ENCODE peak calls at places on chromosomes 1 and 21, in five cellular contexts. One of them, this sample, is unnamed.
A peak's percentile ranks its signal among the peaks of the same experiment; 100 is the strongest.

GRCh38 chr1:226549094-226549936 is 751 bp downstream of the STUM start:
- DNase-seq in HL-60: no peak
- DNase-seq in GM12878: no peak
- DNase-seq in cardiac muscle cell: no peak
- DNase-seq in LoVo: no peak
- DNase-seq in this sample: peak; percentile 40

GRCh38 chr1:154906621-154907081 is 29.9 kb downstream of the PMVK start:
- DNase-seq in HL-60: peak; percentile 11
- DNase-seq in GM12878: no peak
- DNase-seq in cardiac muscle cell: no peak
- DNase-seq in LoVo: no peak
- DNase-seq in this sample: peak; percentile 44

GRCh38 chr1:101509370-101509769 is 272.6 kb downstream of the S1PR1 start:
- DNase-seq in HL-60: no peak
- DNase-seq in GM12878: no peak
- DNase-seq in cardiac muscle cell: no peak
- DNase-seq in LoVo: no peak
- DNase-seq in this sample: no peak

GRCh38 chr1:156941675-156942074 is 21.2 kb downstream of the LRRC71 start:
- DNase-seq in HL-60: no peak
- DNase-seq in GM12878: no peak
- DNase-seq in cardiac muscle cell: no peak
- DNase-seq in LoVo: no peak
- DNase-seq in this sample: no peak

GRCh38 chr1:199279107-199279506 is 640.3 kb downstream of the PTPRC start:
- DNase-seq in HL-60: peak; percentile 18
- DNase-seq in GM12878: no peak
- DNase-seq in cardiac muscle cell: no peak
- DNase-seq in LoVo: no peak
- DNase-seq in this sample: no peak

GRCh38 chr1:4272568-4272967 is 372.5 kb upstream of the C1orf174 start:
- DNase-seq in HL-60: no peak
- DNase-seq in GM12878: no peak
- DNase-seq in cardiac muscle cell: no peak
- DNase-seq in LoVo: no peak
- DNase-seq in this sample: no peak

GRCh38 chr1:48873944-48874343 is 97.3 kb upstream of the BEND5 start:
- DNase-seq in HL-60: no peak
- DNase-seq in GM12878: no peak
- DNase-seq in cardiac muscle cell: no peak
- DNase-seq in LoVo: no peak
- DNase-seq in this sample: no peak

GRCh38 chr1:22275626-22276395 is 132.9 kb upstream of the WNT4 start:
- DNase-seq in HL-60: no peak
- DNase-seq in GM12878: no peak
- DNase-seq in cardiac muscle cell: peak; percentile 75
- DNase-seq in LoVo: peak; percentile 46
- DNase-seq in this sample: peak; percentile 67

GRCh38 chr1:45957684-45958083 is 154.3 kb downstream of the MAST2 start:
- DNase-seq in HL-60: no peak
- DNase-seq in GM12878: no peak
- DNase-seq in cardiac muscle cell: no peak
- DNase-seq in LoVo: no peak
- DNase-seq in this sample: no peak

GRCh38 chr1:243345205-243345604 is 89.4 kb downstream of the SDCCAG8 start:
- DNase-seq in HL-60: no peak
- DNase-seq in GM12878: no peak
- DNase-seq in cardiac muscle cell: no peak
- DNase-seq in LoVo: no peak
- DNase-seq in this sample: peak; percentile 35

GRCh38 chr1:28056129-28056925 is 32.1 kb downstream of the EYA3 start:
- DNase-seq in HL-60: peak; percentile 47
- DNase-seq in GM12878: peak; percentile 69
- DNase-seq in cardiac muscle cell: no peak
- DNase-seq in LoVo: no peak
- DNase-seq in this sample: no peak

GRCh38 chr21:35527358-35527757 is 478.3 kb upstream of the RUNX1 start:
- DNase-seq in HL-60: no peak
- DNase-seq in GM12878: no peak
- DNase-seq in cardiac muscle cell: no peak
- DNase-seq in LoVo: no peak
- DNase-seq in this sample: no peak

GRCh38 chr21:44062380-44062779 is 44.8 kb upstream of the PWP2 start:
- DNase-seq in HL-60: no peak
- DNase-seq in GM12878: no peak
- DNase-seq in cardiac muscle cell: no peak
- DNase-seq in LoVo: no peak
- DNase-seq in this sample: no peak

GRCh38 chr1:53294557-53294956 is 33.3 kb downstream of the LRP8 start:
- DNase-seq in HL-60: no peak
- DNase-seq in GM12878: no peak
- DNase-seq in cardiac muscle cell: no peak
- DNase-seq in LoVo: no peak
- DNase-seq in this sample: no peak

GRCh38 chr1:192529031-192529755 is 46.4 kb upstream of the RGS1 start:
- DNase-seq in HL-60: no peak
- DNase-seq in GM12878: no peak
- DNase-seq in cardiac muscle cell: no peak
- DNase-seq in LoVo: no peak
- DNase-seq in this sample: no peak

GRCh38 chr1:125119024-125119441 is 3934.3 kb downstream of the SRGAP2C start:
- DNase-seq in HL-60: no peak
- DNase-seq in GM12878: no peak
- DNase-seq in cardiac muscle cell: no peak
- DNase-seq in LoVo: no peak
- DNase-seq in this sample: no peak

GRCh38 chr1:164578474-164579200 is 19.7 kb downstream of the PBX1 start:
- DNase-seq in HL-60: no peak
- DNase-seq in GM12878: no peak
- DNase-seq in cardiac muscle cell: no peak
- DNase-seq in LoVo: no peak
- DNase-seq in this sample: no peak

GRCh38 chr1:244730153-244730933 is 77.4 kb downstream of the DESI2 start:
- DNase-seq in HL-60: peak; percentile 15
- DNase-seq in GM12878: no peak
- DNase-seq in cardiac muscle cell: peak; percentile 45
- DNase-seq in LoVo: peak; percentile 30
- DNase-seq in this sample: no peak

GRCh38 chr1:229005097-229005496 is 265.8 kb upstream of the RAB4A start:
- DNase-seq in HL-60: no peak
- DNase-seq in GM12878: no peak
- DNase-seq in cardiac muscle cell: no peak
- DNase-seq in LoVo: no peak
- DNase-seq in this sample: no peak